ENCODE peak calls at places on chromosomes 11 and 22, in seven cellular contexts. I, S, X, B, H, D and W are unnamed samples.

GRCh38 chr11:133966924-133967598 is 10.3 kb upstream of the IGSF9B start:
- DNase-seq in H (no peak), B (peak), I (no peak), D (no peak), X (peak), S (no peak), W (no peak)

GRCh38 chr11:855343-855674 is 12.7 kb downstream of the TSPAN4 start:
- DNase-seq in I (no peak), X (no peak), S (no peak), H (no peak), B (no peak), D (no peak), W (no peak)

GRCh38 chr22:36924151-36924698 is 10.8 kb downstream of the CSF2RB start:
- DNase-seq in S (no peak), D (no peak), B (no peak), I (no peak), H (no peak), X (no peak), W (no peak)

GRCh38 chr11:34215806-34216453 is 110.5 kb downstream of the NAT10 start:
- DNase-seq in S (peak), H (no peak), X (no peak), B (no peak), I (no peak), D (peak), W (peak)

GRCh38 chr11:111635706-111636045 is 33.4 kb downstream of the SIK2 start:
- DNase-seq in B (peak), D (no peak), I (no peak), X (no peak), H (no peak), S (peak), W (peak)

GRCh38 chr11:65448418-65449196 is 26.0 kb downstream of the NEAT1 start:
- DNase-seq in I (no peak), S (peak), D (peak), X (peak), H (peak), B (no peak), W (peak)

GRCh38 chr11:130865772-130866114 is 50.5 kb downstream of the SNX19 start:
- DNase-seq in B (peak), D (no peak), H (no peak), I (no peak), S (no peak), X (no peak), W (no peak)

GRCh38 chr11:88117281-88117858 is 57.9 kb downstream of the RAB38 start:
- DNase-seq in H (no peak), X (no peak), I (no peak), D (peak), S (no peak), B (no peak), W (no peak)

GRCh38 chr11:128565881-128566280 is 21.5 kb downstream of the ETS1 start:
- DNase-seq in B (no peak), D (no peak), S (peak), X (no peak), H (no peak), I (no peak), W (no peak)

GRCh38 chr11:70423523-70424505 is 25.5 kb downstream of the CTTN start:
- DNase-seq in H (peak), I (peak), X (peak), D (peak), B (no peak), S (peak), W (peak)

GRCh38 chr11:92837595-92837994 is 131.9 kb upstream of the MTNR1B start:
- DNase-seq in H (no peak), X (no peak), S (no peak), I (no peak), D (peak), B (no peak), W (no peak)

GRCh38 chr11:100682247-100682969 is 4.7 kb upstream of the ARHGAP42 start:
- DNase-seq in H (no peak), S (peak), D (peak), I (no peak), X (peak), B (no peak), W (peak)

GRCh38 chr22:39144101-39144815 is 8.2 kb downstream of the CBX7 start:
- DNase-seq in X (no peak), I (no peak), B (no peak), D (peak), S (peak), H (peak), W (peak)

GRCh38 chr11:85086511-85087284 is 540.4 kb downstream of the DLG2 start:
- DNase-seq in H (no peak), D (peak), B (no peak), I (no peak), X (no peak), S (no peak), W (peak)

GRCh38 chr22:44758354-44758969 is 6.1 kb downstream of the ARHGAP8 start:
- DNase-seq in B (no peak), I (peak), H (no peak), X (no peak), D (peak), S (peak), W (peak)

GRCh38 chr22:47304191-47304831 is 541.9 kb downstream of the TBC1D22A start:
- DNase-seq in D (no peak), S (no peak), H (peak), X (no peak), B (no peak), I (no peak), W (no peak)

GRCh38 chr11:119056397-119056999 is 507 bp downstream of the HYOU1 start:
- DNase-seq in S (no peak), I (no peak), X (no peak), B (peak), D (peak), H (peak), W (no peak)

GRCh38 chr11:33013706-33014105 is 2.0 kb upstream of the DEPDC7 start:
- DNase-seq in I (no peak), D (no peak), H (no peak), B (no peak), S (no peak), X (no peak), W (no peak)

GRCh38 chr22:44449061-44449682 is 48.9 kb downstream of the RTL6 start:
- DNase-seq in S (peak), X (peak), B (no peak), I (peak), H (peak), D (peak), W (peak)

GRCh38 chr11:116857936-116858335 is 20.5 kb upstream of the APOA1 start:
- DNase-seq in S (no peak), D (no peak), X (no peak), B (no peak), H (no peak), I (no peak), W (no peak)

GRCh38 chr11:61795459-61795858 is 2.7 kb downstream of the FEN1 start:
- DNase-seq in S (no peak), D (no peak), X (no peak), I (no peak), H (no peak), B (no peak), W (no peak)

GRCh38 chr11:119567667-119568582 is 145.0 kb upstream of the THY1 start:
- DNase-seq in H (no peak), S (peak), X (peak), I (peak), B (peak), D (peak), W (peak)

GRCh38 chr22:19352217-19352616 is 60.7 kb upstream of the CLTCL1 start:
- DNase-seq in X (no peak), B (no peak), I (no peak), S (no peak), D (no peak), H (no peak), W (no peak)

GRCh38 chr11:27700351-27701261 is at the start of gene BDNF:
- DNase-seq in B (no peak), D (no peak), S (peak), H (peak), I (no peak), X (peak), W (peak)

DNA sequence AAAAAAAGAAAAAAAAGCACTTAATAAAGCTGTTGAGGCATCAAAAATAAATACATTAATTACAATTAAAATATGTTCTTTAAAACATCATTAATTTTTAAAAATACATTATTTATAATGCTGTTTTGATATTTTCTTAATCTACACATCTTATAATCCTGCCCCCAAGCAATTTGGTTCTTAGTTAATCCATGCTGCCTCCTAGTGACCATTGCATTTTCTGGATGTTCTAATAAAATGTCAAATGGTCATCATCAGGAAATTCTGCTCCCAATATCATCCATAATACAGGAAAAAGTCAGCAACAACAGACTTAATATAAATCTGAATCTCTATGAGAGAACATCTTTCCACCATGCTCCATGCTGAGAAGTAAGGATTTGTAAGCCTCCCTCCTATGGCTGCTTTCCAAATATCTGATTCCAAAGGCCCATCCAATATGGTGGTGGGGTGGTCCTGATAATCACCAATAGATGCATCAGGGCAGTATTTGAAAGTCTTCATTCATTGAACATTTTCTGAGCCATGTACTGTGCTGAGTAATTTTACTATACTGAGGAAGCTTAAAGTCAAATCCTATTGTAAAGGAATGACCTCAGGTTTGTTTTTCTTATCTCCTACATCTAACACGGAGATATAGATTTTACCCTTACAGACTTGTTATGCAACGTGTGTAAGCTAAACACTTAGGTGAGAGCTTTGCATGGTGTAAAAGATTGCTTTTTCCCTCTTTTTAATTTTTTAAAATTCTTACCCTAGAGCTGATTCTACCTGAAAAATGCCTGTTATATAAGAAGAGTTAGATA is 124.7 kb upstream of the BMAL1 start:
- DNase-seq in S (peak), H (no peak), I (no peak), X (peak), B (no peak), D (no peak), W (peak)
- TF ChIP-seq CTCF in S (peak), H (peak), I (peak), X (peak), B (peak), D (peak), W (peak)

GRCh38 chr11:13207665-13208594 is 69.7 kb upstream of the BMAL1 start:
- DNase-seq in X (peak), D (peak), H (peak), I (no peak), B (peak), S (peak), W (peak)
- H3K4me3 ChIP-seq in X (peak), D (peak), H (peak), I (no peak), B (peak), S (peak), W (peak)

DNA sequence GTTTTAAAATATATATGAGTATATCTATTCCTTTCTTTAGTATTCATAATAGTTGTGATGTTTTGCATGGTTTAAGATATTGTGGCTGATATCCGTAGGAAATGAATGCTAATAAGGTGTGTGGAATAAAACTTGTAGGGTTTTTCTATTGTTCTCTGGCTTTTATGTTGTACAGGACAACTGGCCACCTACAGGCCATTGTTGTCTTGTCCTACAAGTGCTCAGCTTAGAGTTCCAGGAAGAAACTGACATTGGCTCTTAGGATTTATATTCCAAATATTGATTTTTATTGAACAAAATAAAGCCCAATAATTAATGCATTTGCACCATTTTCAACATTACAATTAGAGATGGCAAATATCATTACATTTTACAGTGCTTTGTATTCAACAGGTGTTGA is 512.8 kb upstream of the TENM4 start:
- DNase-seq in I (no peak), X (no peak), D (no peak), H (no peak), B (no peak), S (no peak), W (no peak)
- TF ChIP-seq CTCF in I (no peak), X (no peak), D (no peak), H (no peak), B (no peak), S (no peak), W (no peak)

GRCh38 chr11:124717786-124718634 is 21.7 kb upstream of the NRGN start:
- DNase-seq in D (peak), S (peak), H (peak), X (no peak), B (peak), I (no peak), W (peak)

GRCh38 chr11:124719534-124719933 is 20.2 kb upstream of the NRGN start:
- DNase-seq in X (no peak), B (no peak), S (no peak), I (no peak), D (no peak), H (no peak), W (no peak)

GRCh38 chr11:124718801-124719200 is 20.9 kb upstream of the NRGN start:
- DNase-seq in D (no peak), S (no peak), I (no peak), B (no peak), X (no peak), H (no peak), W (no peak)

GRCh38 chr11:124716596-124716995 is 23.1 kb upstream of the NRGN start:
- DNase-seq in B (no peak), D (peak), I (no peak), H (no peak), S (no peak), X (no peak), W (no peak)

GRCh38 chr11:124717421-124717785 is 22.3 kb upstream of the NRGN start:
- DNase-seq in I (no peak), D (peak), X (no peak), H (no peak), B (no peak), S (no peak), W (peak)
- H3K4me3 ChIP-seq in I (no peak), D (peak), X (no peak), H (peak), B (peak), S (peak), W (no peak)

DNA sequence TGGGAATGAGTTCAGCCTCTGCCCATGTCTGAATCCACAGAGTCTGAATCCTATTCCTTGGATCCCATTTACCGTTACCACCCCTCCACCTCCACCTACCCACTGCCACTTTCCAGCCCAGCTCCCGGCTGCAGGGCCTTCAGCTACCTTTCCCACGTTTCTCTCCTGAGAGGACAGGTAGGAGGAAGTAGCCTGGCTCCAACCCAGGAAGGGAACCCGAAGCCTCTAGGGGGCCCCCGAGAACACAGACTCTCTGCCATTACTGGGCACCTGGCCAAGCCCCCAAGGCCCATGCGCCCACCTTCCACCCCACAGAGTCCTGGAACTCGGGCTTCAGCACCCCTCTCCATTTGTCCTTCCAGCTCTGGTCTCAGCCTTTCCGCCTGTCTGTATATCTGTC is 101.9 kb upstream of the LMO1 start:
- DNase-seq in S (no peak), B (no peak), D (no peak), H (no peak), I (no peak), X (no peak), W (no peak)
- TF ChIP-seq CTCF in S (no peak), B (no peak), D (no peak), H (no peak), I (no peak), X (no peak), W (no peak)

GRCh38 chr11:25441432-25441831 is 890.5 kb upstream of the ANO3 start:
- DNase-seq in S (peak), I (no peak), D (peak), B (no peak), H (no peak), X (no peak), W (no peak)
- H3K4me3 ChIP-seq in S (no peak), I (no peak), D (no peak), B (no peak), H (no peak), X (no peak), W (no peak)

DNA sequence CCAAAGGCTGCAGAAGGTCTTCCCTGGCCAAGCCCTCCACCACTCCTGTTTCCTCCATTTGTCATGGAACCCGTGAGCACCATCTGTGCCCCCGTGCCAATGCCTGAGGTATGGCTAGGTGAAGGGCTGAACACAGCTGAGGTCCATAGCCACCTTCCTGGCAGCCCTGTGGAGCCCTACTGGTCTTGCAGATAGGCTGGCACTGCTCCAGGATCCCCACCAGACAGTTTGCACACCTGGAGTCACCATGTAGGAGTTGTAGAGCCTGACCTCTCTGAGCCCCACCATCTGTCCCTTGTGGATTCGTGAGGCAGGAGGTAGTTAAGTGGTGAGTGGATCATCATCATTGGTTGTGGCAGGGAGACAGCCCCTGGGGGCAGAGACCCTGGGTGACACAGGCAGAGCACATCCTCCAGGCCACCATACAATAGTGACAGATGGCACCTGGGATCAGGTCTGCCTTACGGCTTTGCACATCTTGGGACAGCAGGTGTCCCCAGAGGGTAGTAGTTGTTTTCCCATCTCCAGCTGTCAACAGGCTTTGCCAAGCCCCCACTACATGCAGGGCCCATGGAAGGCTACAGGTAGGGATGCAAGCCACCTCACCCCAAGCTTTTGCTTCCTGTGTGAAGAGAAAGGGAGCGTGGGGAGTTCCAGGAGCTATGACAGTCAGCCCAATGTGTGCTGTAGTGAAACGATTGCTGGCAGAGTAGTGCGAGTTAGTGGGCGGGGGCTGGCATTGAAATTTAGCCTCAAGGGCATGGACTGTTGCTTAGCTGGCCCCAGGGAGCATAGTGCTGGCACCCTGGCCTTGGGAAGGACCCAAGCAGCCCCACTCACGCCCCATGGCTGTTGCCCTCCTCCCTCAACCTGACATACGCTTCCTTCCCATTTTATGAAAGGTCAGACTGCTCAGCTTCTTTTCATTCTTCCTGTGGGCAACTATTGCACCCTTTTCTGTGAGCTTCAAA is 52.4 kb upstream of the SUSD2 start:
- DNase-seq in I (no peak), D (no peak), B (no peak), X (no peak), S (no peak), H (no peak), W (no peak)
- TF ChIP-seq CTCF in I (no peak), D (no peak), B (no peak), X (no peak), S (no peak), H (no peak), W (no peak)

DNA sequence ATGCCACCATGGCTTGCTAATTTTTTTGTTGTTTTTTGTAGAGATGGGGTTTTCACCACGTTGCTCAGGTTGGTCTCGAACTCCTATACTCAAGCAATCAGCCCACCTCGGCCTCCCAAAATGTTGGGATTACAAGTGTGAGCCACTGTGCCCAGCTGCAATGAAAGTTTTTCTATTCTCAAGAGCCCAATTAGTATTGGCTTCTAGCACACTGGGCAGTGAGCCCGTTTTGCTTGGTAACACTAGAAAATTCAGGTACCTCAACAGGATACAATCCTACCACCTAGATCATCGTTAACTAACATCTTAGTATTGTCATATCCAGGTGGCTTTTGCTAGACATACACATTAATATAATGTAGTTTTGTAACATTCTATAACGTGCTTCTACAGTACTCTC is 19.0 kb downstream of the SEC14L3 start:
- DNase-seq in I (no peak), B (no peak), H (no peak), S (no peak), D (no peak), X (no peak), W (no peak)
- H3K4me3 ChIP-seq in I (no peak), B (no peak), H (no peak), S (no peak), D (no peak), X (no peak), W (no peak)

DNA sequence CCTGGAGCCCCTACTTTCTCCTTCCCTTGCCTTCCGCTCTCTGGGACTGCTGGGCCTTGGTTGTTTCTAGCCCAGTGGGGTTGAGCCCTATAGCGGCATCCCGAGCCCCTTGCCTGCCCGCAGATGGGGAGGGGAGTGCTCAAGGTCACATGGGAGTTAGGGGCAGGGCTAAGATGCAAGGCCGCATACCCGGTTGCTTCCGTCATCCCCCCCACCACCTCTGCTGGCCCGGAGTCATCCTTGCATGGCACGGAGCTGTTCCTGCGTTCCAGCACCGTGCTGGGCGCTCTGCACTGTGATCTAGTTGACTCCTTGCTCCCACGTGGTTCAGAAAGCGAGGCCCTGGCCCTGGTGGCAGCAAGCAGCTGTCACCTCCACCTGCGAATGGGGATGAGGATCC is 18.0 kb downstream of the FLRT1 start:
- DNase-seq in B (no peak), X (no peak), D (no peak), H (no peak), S (no peak), I (no peak), W (no peak)
- TF ChIP-seq CTCF in B (no peak), X (no peak), D (no peak), H (no peak), S (no peak), I (no peak), W (no peak)